ENCODE peak calls at places on chromosomes 2 and 18, in ten cellular contexts. F is Calu3; N is GM20000; R is endothelial cell; Q is adrenal gland; B is iris pigment epithelial cell; Z is retina; L is ovary; M is GM04504; D is stimulated activated CD4-positive, alpha-beta T cell treated with anti-CD3 and anti-CD28 coated beads, Interleukin-1b, Interleukin-23, amount 100 ng/mL, for 1 hour. T is an unnamed sample.

GRCh38 chr2:225400060-225400511 is 576 bp downstream of the NYAP2 start:
- DNase-seq in F (peak), N (peak), R (peak), Q (peak), B (peak), Z (peak), L (no peak), M (peak), D (no peak), T (peak)

GRCh38 chr2:202588647-202589581 is 45.9 kb upstream of the FAM117B start:
- DNase-seq in F (peak), N (peak), R (peak), Q (peak), B (peak), Z (peak), L (peak), M (peak), D (peak), T (peak)

GRCh38 chr2:233453111-233453915 is 99.0 kb downstream of the DGKD start:
- DNase-seq in F (no peak), N (no peak), R (no peak), Q (no peak), B (no peak), Z (no peak), L (peak), M (no peak), D (no peak), T (no peak)

GRCh38 chr2:237482485-237482884 is 4.6 kb upstream of the MLPH start:
- DNase-seq in F (peak), N (no peak), R (no peak), Q (peak), B (peak), Z (no peak), L (peak), M (peak), D (no peak), T (no peak)

GRCh38 chr2:207812058-207812857 is 42.6 kb upstream of the FZD5 start:
- DNase-seq in F (no peak), N (no peak), R (no peak), Q (no peak), B (no peak), Z (peak), L (no peak), M (no peak), D (no peak), T (no peak)

GRCh38 chr18:62420151-62420512 is 95.0 kb downstream of the TNFRSF11A start:
- DNase-seq in F (peak), N (no peak), R (no peak), Q (no peak), B (peak), Z (no peak), L (no peak), M (no peak), D (no peak), T (no peak)

GRCh38 chr2:118309201-118310015 is 221.1 kb downstream of the INSIG2 start:
- DNase-seq in F (no peak), N (no peak), R (no peak), Q (no peak), B (no peak), Z (no peak), L (no peak), M (no peak), D (no peak), T (no peak)

GRCh38 chr2:229539628-229540027 is 174.7 kb downstream of the DNER start:
- DNase-seq in F (no peak), N (no peak), R (no peak), Q (peak), B (peak), Z (no peak), L (no peak), M (no peak), D (no peak), T (no peak)

GRCh38 chr2:127901339-127902072 is 15.8 kb upstream of the AMMECR1L start:
- DNase-seq in F (no peak), N (no peak), R (no peak), Q (peak), B (no peak), Z (no peak), L (peak), M (no peak), D (no peak), T (no peak)

GRCh38 chr2:100197643-100198153 is 55.3 kb upstream of the AFF3 start:
- DNase-seq in F (no peak), N (no peak), R (peak), Q (peak), B (peak), Z (peak), L (peak), M (peak), D (no peak), T (peak)

GRCh38 chr2:20592106-20593071 is 58.5 kb downstream of the HS1BP3 start:
- DNase-seq in F (no peak), N (no peak), R (no peak), Q (peak), B (no peak), Z (no peak), L (peak), M (no peak), D (no peak), T (no peak)

GRCh38 chr2:101762451-101763171 is 65.1 kb downstream of the MAP4K4 start:
- DNase-seq in F (no peak), N (no peak), R (no peak), Q (no peak), B (no peak), Z (no peak), L (no peak), M (no peak), D (no peak), T (no peak)

GRCh38 chr2:227889336-227889735 is 17.9 kb downstream of the DAW1 start:
- DNase-seq in F (no peak), N (no peak), R (no peak), Q (no peak), B (no peak), Z (no peak), L (no peak), M (no peak), D (no peak), T (no peak)

GRCh38 chr2:240557101-240557751 is 562 bp downstream of the ANKMY1 start:
- DNase-seq in F (no peak), N (no peak), R (peak), Q (peak), B (no peak), Z (peak), L (peak), M (no peak), D (no peak), T (no peak)

GRCh38 chr2:66481100-66481549 is 46.2 kb downstream of the MEIS1 start:
- DNase-seq in F (peak), N (no peak), R (peak), Q (peak), B (peak), Z (no peak), L (no peak), M (no peak), D (no peak), T (no peak)

GRCh38 chr2:164847966-164848365 is 6.3 kb upstream of the COBLL1 start:
- DNase-seq in F (no peak), N (no peak), R (no peak), Q (no peak), B (no peak), Z (peak), L (no peak), M (peak), D (no peak), T (no peak)

GRCh38 chr2:174544156-174544555 is 53.4 kb downstream of the WIPF1 start:
- DNase-seq in F (peak), N (no peak), R (no peak), Q (no peak), B (no peak), Z (no peak), L (no peak), M (no peak), D (no peak), T (no peak)

GRCh38 chr2:169406891-169407290 is 44.6 kb upstream of the LRP2 start:
- DNase-seq in F (no peak), N (no peak), R (no peak), Q (no peak), B (no peak), Z (no peak), L (no peak), M (no peak), D (no peak), T (no peak)

GRCh38 chr2:60549250-60550150 is 4.0 kb downstream of the BCL11A start:
- DNase-seq in F (peak), N (peak), R (peak), Q (peak), B (no peak), Z (peak), L (no peak), M (no peak), D (no peak), T (peak)

GRCh38 chr2:60839126-60839813 is 42.1 kb upstream of the REL start:
- DNase-seq in F (no peak), N (peak), R (no peak), Q (no peak), B (no peak), Z (no peak), L (no peak), M (no peak), D (no peak), T (no peak)

GRCh38 chr2:230691005-230691647 is 21.5 kb upstream of the CAB39 start:
- DNase-seq in F (peak), N (no peak), R (no peak), Q (no peak), B (peak), Z (no peak), L (no peak), M (no peak), D (no peak), T (no peak)

GRCh38 chr2:68714866-68715265 is 19.7 kb upstream of the ARHGAP25 start:
- DNase-seq in F (no peak), N (peak), R (no peak), Q (peak), B (no peak), Z (no peak), L (no peak), M (no peak), D (no peak), T (no peak)

GRCh38 chr2:58906151-58906645 is 665.1 kb upstream of the FANCL start:
- DNase-seq in F (no peak), N (no peak), R (no peak), Q (no peak), B (no peak), Z (peak), L (no peak), M (no peak), D (no peak), T (no peak)

GRCh38 chr18:33755918-33756590 is 178.0 kb downstream of the ASXL3 start:
- DNase-seq in F (peak), N (no peak), R (no peak), Q (peak), B (peak), Z (no peak), L (no peak), M (peak), D (no peak), T (no peak)

GRCh38 chr2:163395602-163396001 is 340.2 kb downstream of the FIGN start:
- DNase-seq in F (no peak), N (no peak), R (no peak), Q (no peak), B (no peak), Z (no peak), L (no peak), M (no peak), D (no peak), T (no peak)

GRCh38 chr18:62183578-62184195 is 3.2 kb downstream of the PIGN start:
- DNase-seq in F (peak), N (peak), R (peak), Q (peak), B (peak), Z (peak), L (no peak), M (no peak), D (no peak), T (peak)

GRCh38 chr2:120825370-120826259 is 89.9 kb downstream of the GLI2 start:
- DNase-seq in F (no peak), N (no peak), R (no peak), Q (peak), B (peak), Z (peak), L (peak), M (peak), D (no peak), T (no peak)

GRCh38 chr2:60337142-60337497 is 216.3 kb downstream of the BCL11A start:
- DNase-seq in F (no peak), N (peak), R (peak), Q (no peak), B (no peak), Z (no peak), L (no peak), M (no peak), D (no peak), T (no peak)

GRCh38 chr2:109242654-109243331 is 113.8 kb downstream of the SH3RF3 start:
- DNase-seq in F (peak), N (no peak), R (no peak), Q (peak), B (peak), Z (no peak), L (no peak), M (peak), D (no peak), T (no peak)

GRCh38 chr2:143433158-143433557 is 303.9 kb downstream of the ARHGAP15 start:
- DNase-seq in F (no peak), N (no peak), R (no peak), Q (no peak), B (no peak), Z (no peak), L (no peak), M (no peak), D (no peak), T (no peak)

GRCh38 chr2:118878531-118879149 is 31.2 kb upstream of the EN1 start:
- DNase-seq in F (peak), N (no peak), R (no peak), Q (no peak), B (no peak), Z (no peak), L (no peak), M (no peak), D (no peak), T (no peak)

GRCh38 chr2:151029406-151030157 is 232.1 kb downstream of the RBM43 start:
- DNase-seq in F (no peak), N (no peak), R (no peak), Q (no peak), B (peak), Z (no peak), L (no peak), M (peak), D (no peak), T (no peak)

GRCh38 chr2:127321306-127321705 is 27.4 kb upstream of the ERCC3 start:
- DNase-seq in F (no peak), N (no peak), R (no peak), Q (no peak), B (peak), Z (no peak), L (no peak), M (no peak), D (no peak), T (no peak)

GRCh38 chr2:32455816-32456215 is 99.0 kb downstream of the BIRC6 start:
- DNase-seq in F (no peak), N (no peak), R (no peak), Q (no peak), B (no peak), Z (no peak), L (no peak), M (no peak), D (no peak), T (no peak)

GRCh38 chr2:120429586-120430500 is 83.9 kb downstream of the INHBB start:
- DNase-seq in F (no peak), N (no peak), R (no peak), Q (peak), B (no peak), Z (no peak), L (no peak), M (no peak), D (no peak), T (no peak)

GRCh38 chr2:172647439-172647838 is 88.2 kb upstream of the RAPGEF4 start:
- DNase-seq in F (no peak), N (no peak), R (no peak), Q (no peak), B (peak), Z (no peak), L (no peak), M (no peak), D (no peak), T (no peak)

GRCh38 chr2:196745711-196746110 is 53.8 kb downstream of the GTF3C3 start:
- DNase-seq in F (no peak), N (no peak), R (no peak), Q (no peak), B (no peak), Z (no peak), L (no peak), M (no peak), D (no peak), T (no peak)

GRCh38 chr2:19614066-19614465 is 255.6 kb upstream of the OSR1 start:
- DNase-seq in F (no peak), N (no peak), R (no peak), Q (no peak), B (no peak), Z (no peak), L (no peak), M (peak), D (no peak), T (no peak)

GRCh38 chr2:241350878-241351639 is 5.0 kb upstream of the FARP2 start:
- DNase-seq in F (peak), N (no peak), R (no peak), Q (no peak), B (no peak), Z (no peak), L (no peak), M (no peak), D (no peak), T (no peak)